ENCODE peak calls at places on chromosomes 2 and 18, in four cellular contexts. X, O, A and M are unnamed samples.

GRCh38 chr18:63664571-63664970 is 2.9 kb upstream of the SERPINB3 start:
- DNase-seq in X (no peak), O (no peak), A (peak), M (no peak)

GRCh38 chr2:218130373-218130772 is 4.5 kb downstream of the CXCR2 start:
- DNase-seq in O (no peak), X (no peak), A (no peak), M (no peak)

GRCh38 chr18:41131050-41131449 is 824.0 kb upstream of the PIK3C3 start:
- DNase-seq in O (no peak), X (no peak), A (no peak), M (no peak)

GRCh38 chr2:7077660-7078278 is 160.6 kb downstream of the RNF144A start:
- DNase-seq in X (no peak), O (no peak), A (no peak), M (no peak)

GRCh38 chr18:55869965-55870585 is 282.1 kb upstream of the TCF4 start:
- DNase-seq in O (no peak), X (no peak), A (no peak), M (no peak)

GRCh38 chr2:221501210-221501882 is 70.8 kb downstream of the EPHA4 start:
- DNase-seq in X (no peak), A (no peak), O (no peak), M (no peak)

GRCh38 chr2:68251855-68252406 is 401 bp downstream of the PPP3R1 start:
- DNase-seq in A (peak), O (no peak), X (peak), M (peak)

GRCh38 chr2:43178055-43178598 is 48.3 kb downstream of the ZFP36L2 start:
- DNase-seq in O (no peak), A (no peak), X (no peak), M (no peak)

GRCh38 chr2:181673178-181673577 is 7.1 kb downstream of the NEUROD1 start:
- DNase-seq in O (peak), X (no peak), A (no peak), M (no peak)

GRCh38 chr2:184199274-184199673 is 399.1 kb upstream of the ZNF804A start:
- DNase-seq in X (no peak), O (no peak), A (no peak), M (no peak)

GRCh38 chr2:74499269-74499939 is at the start of gene LBX2:
- DNase-seq in X (peak), O (no peak), A (no peak), M (peak)

GRCh38 chr18:44198296-44199284 is 482.1 kb upstream of the SETBP1 start:
- DNase-seq in A (no peak), X (no peak), O (no peak), M (peak)

GRCh38 chr2:181526014-181526413 is 68.8 kb downstream of the ITGA4 start:
- DNase-seq in O (no peak), A (no peak), X (no peak), M (no peak)

GRCh38 chr18:43279015-43279758 is 1.9 kb upstream of the SYT4 start:
- DNase-seq in A (peak), X (no peak), O (peak), M (no peak)

GRCh38 chr2:30747206-30747605 is 60.0 kb downstream of the CAPN13 start:
- DNase-seq in A (no peak), X (no peak), O (no peak), M (peak)

GRCh38 chr2:26033270-26033768 is 565 bp upstream of the RAB10 start:
- DNase-seq in O (peak), A (peak), X (no peak), M (no peak)

GRCh38 chr2:144460981-144461766 is 58.7 kb downstream of the ZEB2 start:
- DNase-seq in A (no peak), X (no peak), O (no peak), M (peak)

GRCh38 chr2:181131584-181131983 is 151.2 kb downstream of the UBE2E3 start:
- DNase-seq in X (no peak), A (no peak), O (no peak), M (no peak)

GRCh38 chr2:181165199-181165868 is 184.9 kb downstream of the UBE2E3 start:
- DNase-seq in X (no peak), O (no peak), A (no peak), M (no peak)

GRCh38 chr2:241133436-241133820 is 15.8 kb downstream of the PASK start:
- DNase-seq in O (no peak), A (no peak), X (no peak), M (peak)

GRCh38 chr2:197675711-197676188 is 363 bp upstream of the RFTN2 start:
- DNase-seq in X (no peak), A (no peak), O (no peak), M (no peak)

GRCh38 chr2:205407984-205408383 is 274.3 kb upstream of the NRP2 start:
- DNase-seq in A (no peak), X (no peak), O (no peak), M (no peak)

GRCh38 chr2:10258326-10258725 is 44.4 kb upstream of the HPCAL1 start:
- DNase-seq in A (no peak), O (no peak), X (no peak), M (no peak)

GRCh38 chr2:48284624-48285212 is 245.2 kb upstream of the STON1 start:
- DNase-seq in X (no peak), O (no peak), A (no peak), M (no peak)

GRCh38 chr2:17830053-17831034 is 14.1 kb downstream of the MSGN1 start:
- DNase-seq in O (peak), X (peak), A (peak), M (peak)

GRCh38 chr2:196239622-196240587 is 68.5 kb upstream of the STK17B start:
- DNase-seq in O (no peak), A (peak), X (peak), M (peak)

GRCh38 chr2:85536479-85536878 is 2.5 kb upstream of the MAT2A start:
- DNase-seq in O (no peak), A (peak), X (no peak), M (no peak)

GRCh38 chr2:239400000-239400831 is 604 bp downstream of the HDAC4 start:
- DNase-seq in A (peak), O (no peak), X (peak), M (peak)

GRCh38 chr18:63578357-63578958 is 8.7 kb upstream of the SERPINB13 start:
- DNase-seq in X (peak), A (no peak), O (peak), M (no peak)

GRCh38 chr2:178256382-178257053 is 62.2 kb downstream of the OSBPL6 start:
- DNase-seq in X (no peak), A (no peak), O (no peak), M (no peak)

GRCh38 chr2:25043241-25043867 is 1.5 kb downstream of the EFR3B start:
- DNase-seq in X (peak), O (no peak), A (no peak), M (no peak)